ENCODE peak calls at places on chromosomes 4 and X, in ten cellular contexts. R is GM20000; Z is kidney epithelial cell; A is putamen; T is Kasumi-1; N is HTR-8/SVneo; J is ELR; L is Calu3; S is right lobe of liver; P is stimulated activated CD8-positive, alpha-beta memory T cell treated with anti-CD3 and anti-CD28 coated beads, Interleukin-2, amount 100 ng/mL, for 48 hours. F is an unnamed sample.

GRCh38 chr4:7777017-7777710 is 162.5 kb downstream of the AFAP1 start:
- DNase-seq in N (no peak), R (no peak), P (no peak), Z (no peak), A (no peak), J (no peak), L (no peak), T (no peak), S (no peak), F (no peak)

GRCh38 chr4:37928896-37929537 is 31.2 kb upstream of the PTTG2 start:
- DNase-seq in Z (no peak), P (no peak), N (no peak), T (no peak), R (no peak), A (no peak), S (no peak), L (no peak), J (no peak), F (no peak)

GRCh38 chrX:55624403-55624802 is 1.2 kb downstream of the FOXR2 start:
- DNase-seq in A (no peak), S (no peak), R (no peak), L (no peak), J (no peak), N (no peak), P (no peak), Z (no peak), T (no peak), F (no peak)

GRCh38 chr4:86670739-86671138 is 76.6 kb downstream of the PTPN13 start:
- DNase-seq in T (no peak), A (no peak), R (no peak), S (no peak), J (peak), Z (no peak), P (no peak), N (peak), L (no peak), F (peak)

GRCh38 chr4:151407466-151408379 is 1.3 kb upstream of the FHIP1A start:
- DNase-seq in R (peak), N (no peak), T (peak), L (peak), A (no peak), S (peak), J (no peak), P (no peak), Z (no peak), F (no peak)

GRCh38 chrX:15173411-15173810 is 96.5 kb downstream of the ASB9 start:
- DNase-seq in J (no peak), P (no peak), A (no peak), S (no peak), L (no peak), Z (no peak), T (no peak), R (no peak), N (no peak), F (no peak)

GRCh38 chr4:128521634-128522253 is 234.1 kb upstream of the PGRMC2 start:
- DNase-seq in S (no peak), L (no peak), A (no peak), Z (no peak), R (no peak), N (peak), T (no peak), P (no peak), J (peak), F (no peak)

GRCh38 chrX:16487620-16488380 is 162.2 kb upstream of the S100G start:
- DNase-seq in S (no peak), Z (no peak), R (no peak), A (no peak), N (no peak), J (peak), T (no peak), P (no peak), L (no peak), F (peak)

GRCh38 chrX:148620023-148620422 is 119.6 kb downstream of the AFF2 start:
- DNase-seq in J (no peak), P (no peak), R (no peak), A (no peak), Z (no peak), T (no peak), L (no peak), S (no peak), N (no peak), F (no peak)

GRCh38 chr4:173426064-173426463 is 27.1 kb upstream of the SCRG1 start:
- DNase-seq in P (no peak), N (no peak), J (no peak), A (no peak), R (no peak), Z (no peak), T (peak), L (no peak), S (no peak), F (no peak)

GRCh38 chr4:14446904-14447303 is 555.4 kb upstream of the CPEB2 start:
- DNase-seq in P (no peak), A (no peak), Z (no peak), R (no peak), N (no peak), T (no peak), S (no peak), J (no peak), L (no peak), F (no peak)

GRCh38 chrX:47574609-47575325 is 7.5 kb upstream of the TIMP1 start:
- DNase-seq in T (no peak), J (no peak), R (peak), S (no peak), L (no peak), A (no peak), N (no peak), P (no peak), Z (no peak), F (no peak)

GRCh38 chrX:13081385-13082285 is 37.2 kb upstream of the FAM9C start:
- DNase-seq in N (no peak), L (no peak), T (peak), R (no peak), Z (no peak), J (no peak), S (no peak), A (no peak), P (no peak), F (no peak)

GRCh38 chr4:152970102-152970820 is 34.1 kb downstream of the FHDC1 start:
- DNase-seq in L (no peak), A (no peak), T (no peak), S (no peak), J (peak), P (no peak), N (peak), R (no peak), Z (no peak), F (no peak)

GRCh38 chr4:108048157-108048556 is 58.5 kb downstream of the HADH start:
- DNase-seq in L (no peak), N (no peak), S (no peak), Z (no peak), A (no peak), J (no peak), T (no peak), R (no peak), P (no peak), F (no peak)

GRCh38 chrX:130413415-130413814 is 11.6 kb downstream of the RBMX2 start:
- DNase-seq in T (peak), J (no peak), A (no peak), L (no peak), P (no peak), S (no peak), N (no peak), R (no peak), Z (no peak), F (peak)

GRCh38 chr4:122285285-122285684 is 93.5 kb upstream of the ADAD1 start:
- DNase-seq in L (no peak), P (no peak), T (no peak), A (no peak), S (no peak), R (no peak), Z (peak), J (peak), N (no peak), F (no peak)